ENCODE peak calls at places on chromosomes 3 and 15, in six cellular contexts. S is CD4-positive, CD25-positive, alpha-beta regulatory T cell; M is NCI-H1436; K is stimulated activated CD4-positive, alpha-beta T cell treated with anti-CD3 and anti-CD28 coated beads, Interleukin-2, amount 100 ng/mL, for 24 hours; X is suprapubic skin; G is NCI-H1105 treated with DMSO at 0.1 percent for 48 hours. I is an unnamed sample.

GRCh38 chr3:57164606-57165573 is at the start of gene IL17RD:
- DNase-seq in X (peak), G (peak), M (peak), S (no peak), K (peak), I (peak)

GRCh38 chr3:101976473-101976872 is 127.2 kb downstream of the NFKBIZ start:
- DNase-seq in M (no peak), X (no peak), G (peak), S (no peak), K (no peak), I (no peak)

GRCh38 chr15:37880009-37880834 is 54.2 kb upstream of the TMCO5A start:
- DNase-seq in X (no peak), G (peak), K (no peak), S (no peak), M (peak), I (no peak)

GRCh38 chr3:81003817-81004216 is 757.6 kb downstream of the GBE1 start:
- DNase-seq in G (no peak), M (peak), X (no peak), K (no peak), S (no peak), I (no peak)

GRCh38 chr15:101651753-101652097 is 456 bp downstream of the TM2D3 start:
- DNase-seq in K (no peak), X (no peak), G (no peak), S (peak), M (no peak), I (peak)

GRCh38 chr3:47617061-47618010 is 38.7 kb upstream of the CSPG5 start:
- DNase-seq in S (no peak), K (no peak), G (no peak), X (no peak), M (no peak), I (no peak)

GRCh38 chr3:14848906-14849305 is 30.1 kb downstream of the FGD5 start:
- DNase-seq in S (no peak), M (no peak), K (no peak), G (no peak), X (no peak), I (no peak)

GRCh38 chr3:179735321-179735720 is 82.5 kb downstream of the USP13 start:
- DNase-seq in X (no peak), G (no peak), M (no peak), S (no peak), K (no peak), I (no peak)

GRCh38 chr15:72740202-72740601 is 43.4 kb downstream of the ADPGK start:
- DNase-seq in K (no peak), X (no peak), G (no peak), M (no peak), S (peak), I (no peak)

GRCh38 chr15:97978408-97979130 is 18.1 kb downstream of the ARRDC4 start:
- DNase-seq in S (no peak), M (no peak), X (no peak), K (no peak), G (no peak), I (no peak)

I was measured in NCI-H2171.